ENCODE peak calls at places on chromosome X, in four cellular contexts. One of them, this sample, is unnamed.

GRCh38 chrX:54494970-54495813 is 842 bp downstream of the FGD1 start:
- DNase-seq in K562: no peak
- DNase-seq in H1: no peak
- DNase-seq in GM12878: no peak
- DNase-seq in this sample: no peak

GRCh38 chrX:42976729-42977366 is 198.9 kb upstream of the PPP1R2C start:
- DNase-seq in K562: no peak
- DNase-seq in H1: no peak
- DNase-seq in GM12878: no peak
- DNase-seq in this sample: no peak

GRCh38 chrX:148310402-148311200 is 189.8 kb upstream of the AFF2 start:
- DNase-seq in K562: no peak
- DNase-seq in H1: no peak
- DNase-seq in GM12878: peak
- DNase-seq in this sample: no peak

GRCh38 chrX:132413459-132413858 is 75.4 kb downstream of the MBNL3 start:
- DNase-seq in K562: peak
- DNase-seq in H1: no peak
- DNase-seq in GM12878: no peak
- DNase-seq in this sample: peak

GRCh38 chrX:11567528-11568220 is 98.0 kb downstream of the ARHGAP6 start:
- DNase-seq in K562: no peak
- DNase-seq in H1: no peak
- DNase-seq in GM12878: no peak
- DNase-seq in this sample: no peak

GRCh38 chrX:115408736-115409390 is 119.3 kb downstream of the LUZP4 start:
- DNase-seq in K562: no peak
- DNase-seq in H1: no peak
- DNase-seq in GM12878: no peak
- DNase-seq in this sample: no peak

GRCh38 chrX:95884196-95884595 is 800.4 kb upstream of the DIAPH2 start:
- DNase-seq in K562: no peak
- DNase-seq in H1: no peak
- DNase-seq in GM12878: no peak
- DNase-seq in this sample: no peak

GRCh38 chrX:17559728-17560379 is 177.4 kb upstream of the SCML1 start:
- DNase-seq in K562: no peak
- DNase-seq in H1: no peak
- DNase-seq in GM12878: no peak
- DNase-seq in this sample: no peak

GRCh38 chrX:11967986-11968385 is 170.3 kb upstream of the FRMPD4 start:
- DNase-seq in K562: no peak
- DNase-seq in H1: no peak
- DNase-seq in GM12878: no peak
- DNase-seq in this sample: no peak

GRCh38 chrX:71911023-71911730 is 532 bp downstream of the NHSL2 start:
- DNase-seq in K562: no peak
- DNase-seq in H1: no peak
- DNase-seq in GM12878: no peak
- DNase-seq in this sample: no peak

GRCh38 chrX:39814391-39814790 is 283.4 kb downstream of the BCOR start:
- DNase-seq in K562: peak
- DNase-seq in H1: no peak
- DNase-seq in GM12878: no peak
- DNase-seq in this sample: no peak

GRCh38 chrX:115940888-115941332 is 229.6 kb upstream of the AGTR2 start:
- DNase-seq in K562: no peak
- DNase-seq in H1: peak
- DNase-seq in GM12878: peak
- DNase-seq in this sample: peak

GRCh38 chrX:57607295-57608187 is 15.7 kb downstream of the ZXDB start:
- DNase-seq in K562: no peak
- DNase-seq in H1: no peak
- DNase-seq in GM12878: no peak
- DNase-seq in this sample: no peak

GRCh38 chrX:120517936-120518335 is 42.8 kb downstream of the CUL4B start:
- DNase-seq in K562: no peak
- DNase-seq in H1: no peak
- DNase-seq in GM12878: no peak
- DNase-seq in this sample: no peak

GRCh38 chrX:120512222-120512621 is 43.1 kb upstream of the LAMP2 start:
- DNase-seq in K562: no peak
- DNase-seq in H1: no peak
- DNase-seq in GM12878: no peak
- DNase-seq in this sample: no peak

GRCh38 chrX:120512627-120513026 is 43.5 kb upstream of the LAMP2 start:
- DNase-seq in K562: no peak
- DNase-seq in H1: no peak
- DNase-seq in GM12878: no peak
- DNase-seq in this sample: peak

GRCh38 chrX:120514236-120514635 is 45.1 kb upstream of the LAMP2 start:
- DNase-seq in K562: no peak
- DNase-seq in H1: no peak
- DNase-seq in GM12878: no peak
- DNase-seq in this sample: peak
- TF ChIP-seq CBX5 in K562: no peak
- TF ChIP-seq CBX5 in H1: no peak
- TF ChIP-seq CBX5 in GM12878: no peak
- TF ChIP-seq CBX5 in this sample: no peak

DNA sequence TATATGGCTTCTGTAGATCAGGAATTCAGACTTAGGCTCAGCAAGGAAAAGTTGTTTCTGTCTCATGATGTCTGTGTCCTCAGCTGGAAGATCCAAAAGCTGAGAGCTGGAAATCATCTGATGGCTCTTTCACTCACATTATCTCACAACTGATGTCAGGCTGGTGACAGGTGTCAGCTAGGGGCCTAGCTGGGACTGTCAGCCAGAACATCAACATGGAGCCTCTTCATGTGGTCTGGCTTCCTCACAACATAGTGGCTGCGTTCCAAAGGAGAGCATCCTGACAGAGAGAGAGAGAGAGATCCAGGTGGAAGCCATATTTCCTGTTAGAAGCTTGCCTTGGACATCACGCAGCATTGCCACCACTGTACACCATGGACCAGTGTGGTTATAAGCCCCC is 10.6 kb upstream of the INTS6L start:
- DNase-seq in K562: no peak
- DNase-seq in H1: no peak
- DNase-seq in GM12878: no peak
- DNase-seq in this sample: no peak
- TF ChIP-seq CBX5 in K562: no peak
- TF ChIP-seq CBX5 in H1: no peak
- TF ChIP-seq CBX5 in GM12878: no peak
- TF ChIP-seq CBX5 in this sample: no peak

DNA sequence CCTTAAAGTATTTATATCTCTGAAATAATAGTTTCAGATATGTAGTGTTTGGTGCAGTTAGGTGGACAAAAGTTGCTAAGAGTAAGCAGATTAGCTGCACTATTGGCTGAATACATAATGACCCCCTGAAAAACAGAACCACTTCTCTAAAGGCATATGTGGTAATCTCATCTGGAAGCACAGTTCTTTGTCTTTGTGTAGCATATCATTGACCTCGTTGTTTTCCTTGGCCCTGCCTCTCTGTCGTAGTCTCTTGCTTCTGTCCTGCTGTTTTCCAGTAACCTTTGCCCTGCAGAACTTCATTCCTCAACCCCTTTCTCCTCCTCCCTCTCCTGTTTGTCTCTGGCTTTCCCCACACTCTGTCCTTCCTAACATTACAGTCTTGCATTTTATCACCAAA is 41.4 kb downstream of the JADE3 start:
- DNase-seq in K562: no peak
- DNase-seq in H1: no peak
- DNase-seq in GM12878: no peak
- DNase-seq in this sample: peak
- TF ChIP-seq CBX5 in K562: no peak
- TF ChIP-seq CBX5 in H1: no peak
- TF ChIP-seq CBX5 in GM12878: no peak
- TF ChIP-seq CBX5 in this sample: no peak

GRCh38 chrX:19245711-19246269 is 97.9 kb upstream of the PDHA1 start:
- DNase-seq in K562: no peak
- DNase-seq in H1: no peak
- DNase-seq in GM12878: no peak
- DNase-seq in this sample: peak
- TF ChIP-seq CBX5 in K562: no peak
- TF ChIP-seq CBX5 in H1: no peak
- TF ChIP-seq CBX5 in GM12878: no peak
- TF ChIP-seq CBX5 in this sample: no peak

GRCh38 chrX:14497184-14497666 is 32.1 kb upstream of the GLRA2 start:
- DNase-seq in K562: no peak
- DNase-seq in H1: no peak
- DNase-seq in GM12878: peak
- DNase-seq in this sample: no peak
- TF ChIP-seq CBX5 in K562: no peak
- TF ChIP-seq CBX5 in H1: no peak
- TF ChIP-seq CBX5 in GM12878: no peak
- TF ChIP-seq CBX5 in this sample: no peak

GRCh38 chrX:69543572-69543971 is 39.4 kb downstream of the NALF2 start:
- DNase-seq in K562: no peak
- DNase-seq in H1: no peak
- DNase-seq in GM12878: no peak
- DNase-seq in this sample: no peak

GRCh38 chrX:69539437-69539836 is 35.3 kb downstream of the NALF2 start:
- DNase-seq in K562: no peak
- DNase-seq in H1: no peak
- DNase-seq in GM12878: no peak
- DNase-seq in this sample: no peak

GRCh38 chrX:69535661-69536060 is 31.5 kb downstream of the NALF2 start:
- DNase-seq in K562: no peak
- DNase-seq in H1: no peak
- DNase-seq in GM12878: no peak
- DNase-seq in this sample: no peak

GRCh38 chrX:69541959-69542358 is 37.8 kb downstream of the NALF2 start:
- DNase-seq in K562: no peak
- DNase-seq in H1: no peak
- DNase-seq in GM12878: no peak
- DNase-seq in this sample: no peak

GRCh38 chrX:69538321-69538876 is 34.3 kb downstream of the NALF2 start:
- DNase-seq in K562: peak
- DNase-seq in H1: peak
- DNase-seq in GM12878: no peak
- DNase-seq in this sample: peak
- TF ChIP-seq CBX5 in K562: no peak
- TF ChIP-seq CBX5 in H1: no peak
- TF ChIP-seq CBX5 in GM12878: no peak
- TF ChIP-seq CBX5 in this sample: no peak

DNA sequence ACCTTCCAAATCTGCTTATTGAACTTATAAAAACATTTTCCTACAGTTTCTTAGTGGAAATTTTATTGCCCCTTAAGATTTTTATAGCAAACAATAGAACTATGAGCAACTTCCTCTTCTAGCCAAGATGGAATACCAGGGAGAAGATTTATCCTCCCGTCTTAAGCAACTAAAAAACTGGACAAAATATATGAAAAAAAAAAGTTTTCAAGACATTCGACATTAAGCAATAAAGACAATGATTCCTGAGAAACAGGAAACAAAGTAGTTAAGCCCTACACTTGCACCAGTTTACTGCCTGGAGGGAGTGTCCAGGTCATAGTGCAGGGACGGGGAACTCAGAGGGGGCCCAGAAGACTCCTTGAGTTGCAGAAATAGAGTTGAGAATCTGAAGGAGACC is 516.1 kb upstream of the DIPK2B start:
- DNase-seq in K562: no peak
- DNase-seq in H1: no peak
- DNase-seq in GM12878: no peak
- DNase-seq in this sample: no peak
- TF ChIP-seq CBX5 in K562: no peak
- TF ChIP-seq CBX5 in H1: no peak
- TF ChIP-seq CBX5 in GM12878: no peak
- TF ChIP-seq CBX5 in this sample: no peak

DNA sequence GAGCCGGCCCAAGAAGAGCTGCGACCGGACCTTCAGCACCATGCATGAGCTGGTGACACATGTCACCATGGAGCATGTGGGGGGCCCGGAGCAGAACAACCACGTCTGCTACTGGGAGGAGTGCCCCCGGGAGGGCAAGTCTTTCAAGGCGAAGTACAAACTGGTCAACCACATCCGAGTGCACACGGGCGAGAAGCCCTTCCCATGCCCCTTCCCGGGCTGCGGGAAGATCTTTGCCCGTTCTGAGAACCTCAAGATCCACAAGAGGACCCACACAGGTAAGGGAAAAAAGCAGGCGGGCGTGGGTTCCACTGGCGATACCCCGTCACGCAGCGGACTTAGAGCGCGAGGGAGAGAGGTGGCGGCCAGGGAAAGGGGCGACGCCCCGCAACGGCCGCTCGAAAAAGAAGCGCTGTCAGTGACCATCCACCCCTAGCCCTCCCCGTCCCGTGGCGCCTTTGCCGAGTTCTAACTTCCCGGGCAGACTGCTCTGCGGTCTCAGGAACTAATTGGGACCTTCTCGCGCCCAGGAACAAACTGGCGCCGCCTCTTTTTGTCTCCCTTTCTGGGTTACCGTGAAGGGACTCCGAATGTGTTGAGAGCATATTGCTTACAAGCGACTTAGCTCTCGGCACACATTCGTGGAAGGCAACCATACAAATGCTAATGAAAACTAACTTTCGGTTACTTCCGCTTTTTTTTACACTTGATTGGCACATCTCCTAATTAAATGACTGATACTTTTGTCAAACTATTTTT is 1.7 kb downstream of the ZIC3 start:
- DNase-seq in K562: no peak
- DNase-seq in H1: no peak
- DNase-seq in GM12878: no peak
- DNase-seq in this sample: no peak
- TF ChIP-seq CBX5 in K562: no peak
- TF ChIP-seq CBX5 in H1: no peak
- TF ChIP-seq CBX5 in GM12878: no peak
- TF ChIP-seq CBX5 in this sample: no peak